ENCODE peak calls at places on chromosomes 12 and 14, in ten cellular contexts. One of them, this sample, is unnamed.

GRCh38 chr14:62187265-62187664 is 425.0 kb downstream of the SNAPC1 start:
- DNase-seq in NCI-H1930: no peak
- DNase-seq in activated CD4-positive, alpha-beta T cell treated with anti-CD3 and anti-CD28 coated beads, Interleukin-2, amount 50 U/mL, for 48 hours: no peak
- DNase-seq in cerebellar cortex: no peak
- DNase-seq in GM13977: no peak
- DNase-seq in K562: no peak
- DNase-seq in CD8-positive, alpha-beta T cell: no peak
- DNase-seq in MV-4-11: no peak
- DNase-seq in H9: peak
- DNase-seq in fibroblast of pulmonary artery: no peak
- DNase-seq in this sample: no peak

GRCh38 chr12:45729233-45730115 is at the start of gene ARID2:
- DNase-seq in cerebellar cortex: peak
- DNase-seq in MV-4-11: peak
- DNase-seq in fibroblast of pulmonary artery: peak
- DNase-seq in CD8-positive, alpha-beta T cell: peak
- DNase-seq in activated CD4-positive, alpha-beta T cell treated with anti-CD3 and anti-CD28 coated beads, Interleukin-2, amount 50 U/mL, for 48 hours: peak
- DNase-seq in NCI-H1930: peak
- DNase-seq in K562: peak
- DNase-seq in H9: peak
- DNase-seq in GM13977: peak
- DNase-seq in this sample: peak

GRCh38 chr12:26126340-26127284 is 1.8 kb upstream of the BHLHE41 start:
- DNase-seq in K562: peak
- DNase-seq in H9: peak
- DNase-seq in fibroblast of pulmonary artery: peak
- DNase-seq in activated CD4-positive, alpha-beta T cell treated with anti-CD3 and anti-CD28 coated beads, Interleukin-2, amount 50 U/mL, for 48 hours: peak
- DNase-seq in GM13977: peak
- DNase-seq in CD8-positive, alpha-beta T cell: no peak
- DNase-seq in MV-4-11: peak
- DNase-seq in NCI-H1930: peak
- DNase-seq in cerebellar cortex: peak
- DNase-seq in this sample: peak

GRCh38 chr12:48795550-48796455 is 6.9 kb upstream of the ADCY6 start:
- DNase-seq in NCI-H1930: peak
- DNase-seq in H9: peak
- DNase-seq in cerebellar cortex: peak
- DNase-seq in activated CD4-positive, alpha-beta T cell treated with anti-CD3 and anti-CD28 coated beads, Interleukin-2, amount 50 U/mL, for 48 hours: peak
- DNase-seq in GM13977: peak
- DNase-seq in CD8-positive, alpha-beta T cell: peak
- DNase-seq in MV-4-11: peak
- DNase-seq in K562: peak
- DNase-seq in fibroblast of pulmonary artery: peak
- DNase-seq in this sample: peak

GRCh38 chr12:113127791-113128199 is 7.8 kb downstream of the RASAL1 start:
- DNase-seq in GM13977: no peak
- DNase-seq in MV-4-11: no peak
- DNase-seq in CD8-positive, alpha-beta T cell: no peak
- DNase-seq in fibroblast of pulmonary artery: no peak
- DNase-seq in H9: no peak
- DNase-seq in activated CD4-positive, alpha-beta T cell treated with anti-CD3 and anti-CD28 coated beads, Interleukin-2, amount 50 U/mL, for 48 hours: no peak
- DNase-seq in NCI-H1930: no peak
- DNase-seq in cerebellar cortex: no peak
- DNase-seq in K562: no peak
- DNase-seq in this sample: no peak

GRCh38 chr14:24334431-24335271 is at the start of gene ADCY4:
- DNase-seq in GM13977: no peak
- DNase-seq in activated CD4-positive, alpha-beta T cell treated with anti-CD3 and anti-CD28 coated beads, Interleukin-2, amount 50 U/mL, for 48 hours: no peak
- DNase-seq in K562: no peak
- DNase-seq in fibroblast of pulmonary artery: no peak
- DNase-seq in H9: no peak
- DNase-seq in cerebellar cortex: no peak
- DNase-seq in MV-4-11: no peak
- DNase-seq in CD8-positive, alpha-beta T cell: no peak
- DNase-seq in NCI-H1930: no peak
- DNase-seq in this sample: no peak

GRCh38 chr14:20412422-20412821 is 879 bp downstream of the TEP1 start:
- DNase-seq in NCI-H1930: no peak
- DNase-seq in CD8-positive, alpha-beta T cell: no peak
- DNase-seq in activated CD4-positive, alpha-beta T cell treated with anti-CD3 and anti-CD28 coated beads, Interleukin-2, amount 50 U/mL, for 48 hours: no peak
- DNase-seq in GM13977: peak
- DNase-seq in cerebellar cortex: peak
- DNase-seq in fibroblast of pulmonary artery: peak
- DNase-seq in H9: no peak
- DNase-seq in MV-4-11: no peak
- DNase-seq in K562: no peak
- DNase-seq in this sample: no peak

GRCh38 chr12:24048446-24048845 is 99.0 kb upstream of the SOX5 start:
- DNase-seq in K562: no peak
- DNase-seq in H9: no peak
- DNase-seq in MV-4-11: no peak
- DNase-seq in cerebellar cortex: no peak
- DNase-seq in activated CD4-positive, alpha-beta T cell treated with anti-CD3 and anti-CD28 coated beads, Interleukin-2, amount 50 U/mL, for 48 hours: no peak
- DNase-seq in CD8-positive, alpha-beta T cell: no peak
- DNase-seq in GM13977: no peak
- DNase-seq in fibroblast of pulmonary artery: no peak
- DNase-seq in NCI-H1930: no peak
- DNase-seq in this sample: no peak

GRCh38 chr12:60308366-60309000 is 712.7 kb downstream of the SLC16A7 start:
- DNase-seq in fibroblast of pulmonary artery: no peak
- DNase-seq in CD8-positive, alpha-beta T cell: no peak
- DNase-seq in cerebellar cortex: no peak
- DNase-seq in MV-4-11: no peak
- DNase-seq in GM13977: no peak
- DNase-seq in K562: no peak
- DNase-seq in activated CD4-positive, alpha-beta T cell treated with anti-CD3 and anti-CD28 coated beads, Interleukin-2, amount 50 U/mL, for 48 hours: no peak
- DNase-seq in H9: no peak
- DNase-seq in NCI-H1930: no peak
- DNase-seq in this sample: no peak

GRCh38 chr14:51786227-51786626 is 74.2 kb upstream of the GNG2 start:
- DNase-seq in fibroblast of pulmonary artery: no peak
- DNase-seq in CD8-positive, alpha-beta T cell: no peak
- DNase-seq in K562: no peak
- DNase-seq in MV-4-11: no peak
- DNase-seq in activated CD4-positive, alpha-beta T cell treated with anti-CD3 and anti-CD28 coated beads, Interleukin-2, amount 50 U/mL, for 48 hours: no peak
- DNase-seq in H9: no peak
- DNase-seq in NCI-H1930: no peak
- DNase-seq in cerebellar cortex: no peak
- DNase-seq in GM13977: no peak
- DNase-seq in this sample: no peak